ENCODE peak calls at places on chromosomes 13 and 19, in four cellular contexts. Y is tibial nerve, U is ovary, V is upper lobe of left lung. I is an unnamed sample.

GRCh38 chr19:12864721-12865715 is 16.2 kb downstream of the DNASE2 start:
- DNase-seq in Y (no peak), U (no peak), V (peak), I (peak)

GRCh38 chr13:51500687-51501086 is 47.9 kb upstream of the INTS6 start:
- DNase-seq in Y (no peak), U (no peak), V (no peak), I (no peak)

GRCh38 chr19:38977445-38978314 is 2.1 kb upstream of the FBXO17 start:
- DNase-seq in Y (no peak), U (no peak), V (no peak), I (no peak)

GRCh38 chr19:10537668-10538067 is 6.0 kb upstream of the ATG4D start:
- DNase-seq in Y (no peak), U (no peak), V (no peak), I (no peak)

GRCh38 chr13:83295684-83296083 is 586.6 kb downstream of the SLITRK1 start:
- DNase-seq in Y (no peak), U (no peak), V (no peak), I (no peak)

GRCh38 chr13:98528663-98529064 is 48.2 kb downstream of the STK24 start:
- DNase-seq in Y (no peak), U (no peak), V (no peak), I (no peak)

GRCh38 chr13:78659450-78660110 is 625 bp upstream of the OBI1 start:
- DNase-seq in Y (no peak), U (no peak), V (no peak), I (no peak)

GRCh38 chr19:5605362-5605761 is 17.2 kb downstream of the SAFB2 start:
- DNase-seq in Y (no peak), U (no peak), V (no peak), I (no peak)

GRCh38 chr13:100646030-100646673 is 28.4 kb downstream of the TMTC4 start:
- DNase-seq in Y (no peak), U (no peak), V (no peak), I (no peak)

GRCh38 chr19:1067341-1068103 is 555 bp downstream of the ARHGAP45 start:
- DNase-seq in Y (no peak), U (no peak), V (peak), I (peak)

GRCh38 chr19:56124578-56124977 is 3.5 kb upstream of the ZNF787 start:
- DNase-seq in Y (no peak), U (no peak), V (no peak), I (no peak)

GRCh38 chr13:44792096-44792495 is 197.2 kb downstream of the NUFIP1 start:
- DNase-seq in Y (no peak), U (no peak), V (peak), I (no peak)

GRCh38 chr13:109381546-109382180 is 404.7 kb downstream of the IRS2 start:
- DNase-seq in Y (no peak), U (no peak), V (no peak), I (no peak)

GRCh38 chr19:9799162-9799561 is 19.7 kb downstream of the FBXL12 start:
- DNase-seq in Y (no peak), U (no peak), V (no peak), I (no peak)

GRCh38 chr19:35555301-35556005 is 8.0 kb downstream of the ATP4A start:
- DNase-seq in Y (no peak), U (no peak), V (no peak), I (no peak)

GRCh38 chr19:15291089-15291488 is 41.2 kb downstream of the BRD4 start:
- DNase-seq in Y (no peak), U (no peak), V (no peak), I (no peak)

GRCh38 chr19:35126624-35126959 is 8.3 kb downstream of the LGI4 start:
- DNase-seq in Y (no peak), U (no peak), V (peak), I (no peak)

GRCh38 chr19:53982611-53983010 is 8.8 kb upstream of the CACNG6 start:
- DNase-seq in Y (no peak), U (no peak), V (peak), I (peak)

GRCh38 chr13:31639443-31640163 is 99.7 kb upstream of the RXFP2 start:
- DNase-seq in Y (no peak), U (no peak), V (no peak), I (no peak)

GRCh38 chr13:27667946-27668345 is 46.3 kb downstream of the POLR1D start:
- DNase-seq in Y (no peak), U (no peak), V (no peak), I (no peak)

GRCh38 chr13:80040219-80040976 is 300.5 kb downstream of the SPRY2 start:
- DNase-seq in Y (no peak), U (no peak), V (no peak), I (no peak)

GRCh38 chr19:13018037-13018914 is 23.0 kb downstream of the NFIX start:
- DNase-seq in Y (no peak), U (peak), V (peak), I (peak)

GRCh38 chr13:49874430-49874829 is 61.7 kb downstream of the SPRYD7 start:
- DNase-seq in Y (no peak), U (no peak), V (no peak), I (no peak)

GRCh38 chr19:45817725-45818301 is 2.7 kb upstream of the RSPH6A start:
- DNase-seq in Y (no peak), U (no peak), V (peak), I (no peak)

GRCh38 chr13:53782400-53783030 is 753.9 kb downstream of the OLFM4 start:
- DNase-seq in Y (no peak), U (no peak), V (no peak), I (no peak)

GRCh38 chr13:79003989-79004550 is 345.1 kb upstream of the OBI1 start:
- DNase-seq in Y (no peak), U (no peak), V (no peak), I (no peak)

GRCh38 chr13:73194310-73194709 is 135.5 kb downstream of the KLF5 start:
- DNase-seq in Y (no peak), U (no peak), V (no peak), I (peak)

GRCh38 chr13:38662362-38662761 is 24.5 kb upstream of the FREM2 start:
- DNase-seq in Y (no peak), U (no peak), V (no peak), I (no peak)

GRCh38 chr19:32222594-32222993 is 122.8 kb upstream of the ZNF507 start:
- DNase-seq in Y (no peak), U (no peak), V (no peak), I (no peak)

GRCh38 chr19:42201489-42202289 is 15.8 kb downstream of the DEDD2 start:
- DNase-seq in Y (no peak), U (no peak), V (no peak), I (peak)

GRCh38 chr13:32791545-32792172 is 205.4 kb downstream of the PDS5B start:
- DNase-seq in Y (no peak), U (no peak), V (no peak), I (no peak)
- H3K4me3 ChIP-seq in Y (no peak), U (no peak), V (no peak), I (no peak)

DNA sequence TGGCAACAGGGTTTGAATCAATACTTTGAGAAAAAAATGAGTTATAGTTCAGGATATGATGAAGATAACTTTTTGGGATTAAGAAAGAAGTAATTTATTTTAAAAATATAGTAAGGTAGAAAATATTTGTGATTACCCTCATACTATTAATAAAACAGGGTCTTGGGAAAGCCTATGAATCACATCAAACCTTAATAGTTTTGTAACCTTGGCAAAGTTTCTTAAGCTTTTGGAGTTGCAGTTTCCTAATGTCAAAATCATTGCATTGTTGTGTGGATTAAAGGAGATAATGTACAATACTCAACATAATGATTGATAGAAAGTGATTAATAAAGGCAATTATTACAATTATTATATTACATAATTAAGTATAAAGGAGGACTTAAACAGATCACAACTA is 149.0 kb downstream of the LMO7 start:
- DNase-seq in Y (no peak), U (no peak), V (no peak), I (no peak)
- TF ChIP-seq EP300 in Y (no peak), U (no peak), V (no peak), I (no peak)

DNA sequence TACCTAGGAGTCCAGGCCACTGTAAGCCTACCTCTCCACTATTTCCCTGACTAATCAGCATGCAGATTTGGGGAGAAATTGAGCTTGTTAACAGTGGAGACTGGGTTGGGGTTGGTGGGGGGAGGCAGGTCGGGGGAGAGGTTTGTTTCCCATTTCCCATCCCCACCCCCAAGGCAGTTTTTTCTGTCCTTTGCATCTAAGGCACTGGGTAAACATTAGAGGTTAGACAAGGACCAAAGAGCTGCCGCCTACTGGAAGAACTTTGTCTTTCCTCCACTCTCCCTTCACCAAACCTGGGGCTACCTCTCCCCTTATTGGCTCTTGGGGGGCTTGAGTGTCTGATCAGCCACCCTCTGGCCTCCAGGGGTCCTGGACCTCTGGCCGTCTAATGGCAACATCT is 953 bp downstream of the KCNN4 start:
- DNase-seq in Y (no peak), U (no peak), V (no peak), I (no peak)
- TF ChIP-seq CTCF in Y (no peak), U (no peak), V (no peak), I (no peak)

DNA sequence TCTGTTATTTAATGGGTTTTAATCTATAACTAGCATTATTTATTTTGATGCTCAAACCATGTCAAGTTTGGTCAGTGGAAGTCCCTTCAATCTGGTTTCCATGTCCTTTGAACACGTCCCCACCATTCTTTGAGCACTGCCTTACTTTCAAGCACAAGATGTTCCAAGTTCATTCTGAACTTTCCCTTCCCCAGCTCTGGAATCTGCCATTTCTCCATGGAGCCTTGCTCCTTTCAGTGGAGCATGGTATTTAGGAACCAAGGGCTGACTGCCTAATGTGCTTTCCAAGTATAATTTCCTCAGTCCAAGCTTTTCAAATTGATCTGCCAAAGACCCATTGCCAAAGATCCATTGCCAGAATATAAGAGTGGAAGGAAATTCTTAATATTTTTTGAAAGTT is 1.1 kb upstream of the ZNF546 start:
- DNase-seq in Y (no peak), U (no peak), V (no peak), I (no peak)
- H3K4me3 ChIP-seq in Y (no peak), U (peak), V (peak), I (no peak)

GRCh38 chr13:94292323-94292640 is 187.2 kb downstream of the DCT start:
- DNase-seq in Y (no peak), U (no peak), V (no peak), I (no peak)

GRCh38 chr13:94291631-94292322 is 187.7 kb downstream of the DCT start:
- DNase-seq in Y (no peak), U (no peak), V (no peak), I (no peak)
- TF ChIP-seq EP300 in Y (no peak), U (no peak), V (no peak), I (no peak)

GRCh38 chr13:60210510-60211065 is 46.9 kb upstream of the DIAPH3 start:
- DNase-seq in Y (no peak), U (no peak), V (no peak), I (no peak)

GRCh38 chr13:60214213-60215079 is 50.7 kb upstream of the DIAPH3 start:
- DNase-seq in Y (no peak), U (no peak), V (no peak), I (no peak)

GRCh38 chr13:60213236-60213746 is 49.6 kb upstream of the DIAPH3 start:
- DNase-seq in Y (no peak), U (no peak), V (no peak), I (no peak)

DNA sequence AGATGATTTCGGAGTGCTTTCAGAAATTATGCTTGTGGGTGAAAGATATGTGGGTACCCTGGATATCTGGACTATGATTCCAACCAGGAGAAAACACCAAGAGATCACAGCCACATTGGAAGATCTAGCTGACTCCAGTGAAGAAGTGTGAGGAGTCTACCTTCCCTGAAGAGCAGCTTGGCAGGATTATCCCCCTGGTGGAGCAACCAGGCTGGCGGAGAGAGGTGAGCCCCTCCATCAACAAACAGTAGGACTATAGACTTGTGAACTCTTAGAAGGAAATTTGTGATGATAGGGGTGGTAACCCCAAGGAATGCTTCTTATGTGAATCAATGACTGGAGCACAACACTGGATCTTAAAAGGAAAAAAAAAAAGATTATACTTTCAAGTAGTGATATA is 47.8 kb upstream of the DIAPH3 start:
- DNase-seq in Y (no peak), U (no peak), V (no peak), I (no peak)
- TF ChIP-seq CTCF in Y (no peak), U (no peak), V (no peak), I (no peak)

GRCh38 chr13:36674337-36675212 is 755 bp downstream of the SERTM1 start:
- DNase-seq in Y (no peak), U (no peak), V (no peak), I (no peak)
- H3K4me3 ChIP-seq in Y (no peak), U (peak), V (peak), I (no peak)

GRCh38 chr13:67145950-67146349 is 84.2 kb downstream of the PCDH9 start:
- DNase-seq in Y (no peak), U (no peak), V (no peak), I (no peak)
- TF ChIP-seq EP300 in Y (no peak), U (no peak), V (no peak), I (no peak)